ENCODE peak calls at places on chromosomes 16 and 17, in six cellular contexts. G is NCI-H1105 treated with DMSO at 0.1 percent for 48 hours, D is GM23338, I is B cell, R is left ventricle myocardium inferior, X is HFFc6. E is an unnamed sample.

GRCh38 chr17:1060991-1061390 is 64.1 kb downstream of the TIMM22 start:
- DNase-seq in G (no peak), R (no peak), D (no peak), I (peak), X (peak), E (peak)

GRCh38 chr16:53911506-53911905 is 207.6 kb downstream of the FTO start:
- DNase-seq in I (no peak), R (no peak), G (no peak), X (no peak), D (peak), E (no peak)

GRCh38 chr16:51409001-51409675 is 258.1 kb upstream of the SALL1 start:
- DNase-seq in D (no peak), X (no peak), G (no peak), I (no peak), R (no peak), E (no peak)

GRCh38 chr16:55349867-55350266 is 25.9 kb downstream of the IRX6 start:
- DNase-seq in I (no peak), R (no peak), G (no peak), D (no peak), X (no peak), E (no peak)

GRCh38 chr17:35930211-35931065 is at the start of gene RDM1:
- DNase-seq in X (peak), I (peak), R (peak), D (peak), G (peak), E (peak)

GRCh38 chr17:72481572-72481971 is 360.8 kb downstream of the SOX9 start:
- DNase-seq in I (no peak), X (no peak), R (no peak), D (no peak), G (no peak), E (no peak)

GRCh38 chr17:7356779-7357178 is 1.8 kb downstream of the TMEM95 start:
- DNase-seq in R (no peak), G (no peak), D (no peak), X (no peak), I (no peak), E (no peak)

GRCh38 chr17:35797370-35797769 is 1.9 kb upstream of the MMP28 start:
- DNase-seq in D (no peak), G (no peak), I (no peak), X (no peak), R (no peak), E (no peak)

GRCh38 chr17:58306131-58306951 is 22.3 kb downstream of the TSPOAP1 start:
- DNase-seq in I (no peak), R (no peak), D (no peak), G (no peak), X (no peak), E (no peak)

GRCh38 chr16:1097800-1098199 is 1.8 kb upstream of the C1QTNF8 start:
- DNase-seq in D (no peak), I (no peak), G (no peak), X (peak), R (peak), E (no peak)

GRCh38 chr17:9334536-9335446 is 240.8 kb downstream of the STX8 start:
- DNase-seq in G (no peak), D (no peak), R (no peak), X (no peak), I (no peak), E (no peak)

GRCh38 chr17:31820691-31821435 is 38.2 kb downstream of the COPRS start:
- DNase-seq in I (no peak), D (no peak), X (no peak), R (no peak), G (no peak), E (no peak)

GRCh38 chr17:82876602-82877391 is 37.0 kb upstream of the ZNF750 start:
- DNase-seq in X (peak), I (no peak), D (peak), R (peak), G (no peak), E (no peak)

GRCh38 chr16:55392701-55393100 is 68.7 kb downstream of the IRX6 start:
- DNase-seq in X (no peak), I (no peak), G (no peak), D (no peak), R (no peak), E (no peak)

GRCh38 chr17:44219126-44219635 is 294 bp downstream of the UBTF start:
- DNase-seq in X (no peak), R (peak), I (peak), D (peak), G (peak), E (peak)

GRCh38 chr17:18315498-18316360 is 636 bp downstream of the SMCR8 start:
- DNase-seq in R (no peak), G (no peak), X (no peak), I (peak), D (no peak), E (no peak)

GRCh38 chr16:6558133-6558532 is 774.5 kb upstream of the RBFOX1 start:
- DNase-seq in D (peak), X (no peak), I (no peak), R (no peak), G (no peak), E (no peak)

E was measured in kidney glomerular epithelial cell.